ENCODE peak calls at places on chromosomes 3 and 15, in four cellular contexts. A, G, B and U are unnamed samples.

GRCh38 chr15:66848666-66849392 is 146.8 kb downstream of the SMAD6 start:
- DNase-seq in B (no peak), A (no peak), G (no peak), U (no peak)

GRCh38 chr3:19945405-19946290 is 1.2 kb upstream of the RAB5A start:
- DNase-seq in A (peak), B (no peak), G (no peak), U (no peak)

GRCh38 chr3:53273271-53273670 is 17.4 kb upstream of the TKT start:
- DNase-seq in A (no peak), B (no peak), G (no peak), U (no peak)

GRCh38 chr15:62209322-62209721 is 44.2 kb upstream of the C2CD4B start:
- DNase-seq in G (no peak), A (no peak), B (no peak), U (no peak)

GRCh38 chr3:179451335-179452165 is at the start of gene GNB4:
- DNase-seq in G (no peak), A (peak), B (peak), U (peak)

GRCh38 chr15:98671060-98672008 is 23.0 kb downstream of the IGF1R start:
- DNase-seq in A (no peak), B (peak), G (no peak), U (no peak)

GRCh38 chr15:61084944-61085367 is 144.1 kb downstream of the RORA start:
- DNase-seq in A (no peak), B (peak), G (no peak), U (no peak)

GRCh38 chr15:32643907-32644445 is 2.5 kb downstream of the SCG5 start:
- DNase-seq in A (no peak), B (peak), G (no peak), U (no peak)

GRCh38 chr3:101150504-101150903 is 157.3 kb upstream of the ABI3BP start:
- DNase-seq in G (no peak), B (no peak), A (no peak), U (no peak)

GRCh38 chr3:31196881-31197364 is 302.5 kb upstream of the GADL1 start:
- DNase-seq in B (peak), A (no peak), G (no peak), U (no peak)

GRCh38 chr3:182399978-182400737 is 393.1 kb upstream of the ATP11B start:
- DNase-seq in A (no peak), G (no peak), B (peak), U (no peak)